ENCODE peak calls at places on chromosome 11, in seven cellular contexts. G, W, U, L, S, R and K are unnamed samples.
A peak's percentile ranks its signal among the peaks of the same experiment; 100 is the strongest.

GRCh38 chr11:76239483-76240142 is 33.3 kb upstream of the WNT11 start:
- DNase-seq in S (no peak), L (no peak), U (no peak), G (no peak), R (no peak), W (no peak), K (no peak)

GRCh38 chr11:94588366-94588952 is 21.3 kb downstream of the PIWIL4 start:
- DNase-seq in L (no peak), S (no peak), W (no peak), U (no peak), G (no peak), R (no peak), K (no peak)

GRCh38 chr11:43419460-43419859 is 60.7 kb downstream of the TTC17 start:
- DNase-seq in L (no peak), R (no peak), U (peak; percentile 41), G (no peak), S (peak; percentile 44), W (no peak), K (no peak)

GRCh38 chr11:124934862-124935547 is 842 bp downstream of the HEPACAM start:
- DNase-seq in U (no peak), G (no peak), S (peak; percentile 8), L (no peak), W (no peak), R (no peak), K (no peak)

GRCh38 chr11:11620251-11620965 is 1.4 kb downstream of the GALNT18 start:
- DNase-seq in G (peak; percentile 36), S (peak; percentile 58), R (no peak), L (no peak), W (peak; percentile 74), U (peak; percentile 40), K (peak; percentile 88)

GRCh38 chr11:112655386-112655785 is 305.8 kb upstream of the NCAM1 start:
- DNase-seq in L (peak; percentile 49), R (no peak), G (peak; percentile 74), W (no peak), U (peak; percentile 33), S (no peak), K (peak; percentile 29)

GRCh38 chr11:74754507-74755255 is 6.0 kb downstream of the RNF169 start:
- DNase-seq in S (peak; percentile 38), G (no peak), R (peak; percentile 20), L (no peak), W (no peak), U (no peak), K (no peak)

GRCh38 chr11:75024764-75025211 is 36.1 kb downstream of the NEU3 start:
- DNase-seq in U (no peak), S (no peak), W (no peak), R (no peak), L (no peak), G (no peak), K (no peak)

GRCh38 chr11:18171377-18172000 is 1.1 kb upstream of the MRGPRX4 start:
- DNase-seq in S (peak; percentile 45), R (no peak), W (no peak), U (no peak), L (no peak), G (no peak), K (no peak)

GRCh38 chr11:34963351-34963750 is 46.9 kb downstream of the PDHX start:
- DNase-seq in S (no peak), R (no peak), U (no peak), W (no peak), L (no peak), G (no peak), K (peak; percentile 49)

GRCh38 chr11:30342736-30343166 is 19.8 kb downstream of the ARL14EP start:
- DNase-seq in G (no peak), R (peak; percentile 97), S (no peak), W (no peak), L (no peak), U (no peak), K (no peak)

GRCh38 chr11:2092956-2093412 is 46.2 kb downstream of the IGF2 start:
- DNase-seq in S (no peak), R (no peak), L (no peak), U (peak; percentile 98), W (no peak), G (no peak), K (peak; percentile 90)

GRCh38 chr11:10797561-10797960 is 11.2 kb downstream of the EIF4G2 start:
- DNase-seq in S (no peak), R (no peak), L (no peak), W (no peak), U (no peak), G (no peak), K (no peak)

GRCh38 chr11:19342036-19342435 is 101.3 kb upstream of the E2F8 start:
- DNase-seq in L (no peak), W (no peak), U (no peak), S (no peak), R (no peak), G (no peak), K (no peak)

GRCh38 chr11:2376751-2377451 is at the start of gene CD81:
- DNase-seq in U (peak; percentile 53), R (no peak), S (peak; percentile 41), L (no peak), G (peak; percentile 81), W (peak; percentile 82), K (peak; percentile 93)

GRCh38 chr11:74522776-74523175 is 29.3 kb upstream of the LIPT2 start:
- DNase-seq in S (no peak), G (no peak), W (no peak), U (no peak), L (no peak), R (no peak), K (no peak)

GRCh38 chr11:73197348-73197747 is 20.7 kb upstream of the P2RY2 start:
- DNase-seq in R (no peak), G (no peak), W (no peak), S (peak; percentile 63), L (no peak), U (no peak), K (no peak)

GRCh38 chr11:3959015-3959917 is 103.8 kb downstream of the STIM1 start:
- DNase-seq in L (no peak), R (no peak), G (no peak), S (peak; percentile 54), U (no peak), W (no peak), K (no peak)

GRCh38 chr11:21142007-21142406 is 472.6 kb downstream of the NELL1 start:
- DNase-seq in U (no peak), W (peak; percentile 56), L (no peak), R (no peak), G (no peak), S (peak; percentile 4), K (no peak)

GRCh38 chr11:112297248-112297866 is 36.7 kb upstream of the PLET1 start:
- DNase-seq in L (no peak), U (no peak), G (no peak), S (no peak), R (no peak), W (no peak), K (no peak)

GRCh38 chr11:128324531-128325141 is 262.7 kb downstream of the ETS1 start:
- DNase-seq in S (no peak), R (no peak), W (no peak), U (no peak), G (no peak), L (no peak), K (peak; percentile 71)

GRCh38 chr11:1880746-1881441 is 10.8 kb downstream of the PRR33 start:
- DNase-seq in W (no peak), G (peak; percentile 15), U (no peak), S (no peak), R (no peak), L (no peak), K (no peak)

GRCh38 chr11:17537261-17537660 is 7.0 kb downstream of the USH1C start:
- DNase-seq in S (no peak), G (no peak), L (no peak), U (no peak), R (no peak), W (no peak), K (no peak)

GRCh38 chr11:44923080-44923479 is 27.6 kb downstream of the TP53I11 start:
- DNase-seq in G (no peak), U (no peak), S (no peak), W (no peak), L (no peak), R (no peak), K (no peak)
- TF ChIP-seq CTCF in G (no peak), U (no peak), S (no peak), W (no peak), L (no peak), R (no peak), K (no peak)

GRCh38 chr11:36618025-36618700 is 20.1 kb upstream of the RAG2 start:
- DNase-seq in U (no peak), R (no peak), G (no peak), L (no peak), S (no peak), W (no peak), K (no peak)
- TF ChIP-seq EP300 in U (no peak), R (no peak), G (no peak), L (no peak), S (no peak), W (no peak), K (no peak)

DNA sequence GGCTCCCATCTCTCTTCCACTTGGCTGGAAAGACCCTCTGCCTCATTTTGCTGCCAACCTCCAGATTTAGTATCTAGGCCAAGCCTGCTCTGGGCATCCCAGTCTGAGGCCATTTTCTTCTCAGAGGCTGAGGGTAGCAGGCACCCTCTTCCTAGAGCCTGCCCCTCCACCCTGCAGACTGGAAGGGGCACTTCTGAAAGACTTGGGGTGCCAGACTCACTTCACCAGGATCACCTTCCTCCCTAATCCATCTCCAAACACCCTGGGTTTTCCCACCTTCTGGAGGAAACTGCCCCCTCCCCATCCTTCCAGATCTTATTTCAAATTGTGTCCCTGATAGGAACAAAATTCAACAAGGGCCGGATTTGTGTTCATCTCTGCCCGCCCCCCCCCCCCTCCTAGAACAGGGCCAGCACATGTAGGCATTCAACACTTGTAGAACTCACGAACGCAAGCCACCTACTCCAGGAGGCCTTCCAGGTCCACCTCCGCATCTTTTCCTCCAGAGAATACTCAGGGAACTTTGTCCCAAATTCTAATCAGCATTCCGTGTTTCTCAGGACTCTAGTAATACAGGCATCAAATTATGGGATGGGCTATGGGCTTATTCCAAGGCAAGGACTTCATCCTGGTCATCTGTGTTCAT is 785 bp downstream of the UBE2L6 start:
- DNase-seq in U (no peak), R (no peak), L (no peak), W (no peak), S (no peak), G (no peak), K (no peak)
- TF ChIP-seq CTCF in U (no peak), R (no peak), L (no peak), W (no peak), S (no peak), G (no peak), K (no peak)

DNA sequence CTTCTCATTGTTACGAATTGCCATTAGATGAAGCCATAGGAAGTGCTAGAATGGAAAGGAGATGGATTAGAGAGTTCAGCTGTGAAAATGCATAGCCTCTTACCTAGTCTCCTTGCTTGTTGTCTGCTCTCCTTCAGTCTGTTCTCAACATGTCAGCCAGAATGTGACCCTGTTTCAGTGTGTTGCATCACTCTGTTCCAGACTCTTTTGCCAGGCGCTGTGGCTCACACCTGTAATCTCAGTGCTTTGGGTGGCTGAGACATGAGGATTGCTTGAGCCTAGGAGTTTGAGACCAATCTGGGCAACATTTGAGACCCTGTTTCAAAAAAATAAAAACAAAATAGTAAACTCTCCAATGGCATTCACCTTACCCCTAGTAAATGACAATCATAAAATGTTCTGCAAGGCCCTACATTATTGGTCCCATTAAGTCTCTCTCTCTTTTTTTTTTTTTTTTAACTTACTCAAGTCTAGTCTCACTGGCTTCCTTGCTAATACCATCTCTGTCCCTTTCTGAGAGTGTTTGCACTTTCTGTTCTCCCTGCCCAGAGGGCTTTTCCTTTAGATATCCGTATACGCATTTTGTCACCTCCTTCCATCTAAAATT is 39.4 kb downstream of the CYP2R1 start:
- DNase-seq in W (no peak), R (no peak), L (no peak), S (no peak), G (no peak), U (no peak), K (no peak)
- TF ChIP-seq EP300 in W (no peak), R (no peak), L (no peak), S (no peak), G (no peak), U (no peak), K (no peak)